ENCODE peak calls at places on chromosomes 3 and 15, in seven cellular contexts. One of them, this sample, is unnamed.

GRCh38 chr15:64701051-64701450 is 74.3 kb downstream of the RBPMS2 start:
- DNase-seq in AG10803: no peak
- DNase-seq in activated CD4-positive, alpha-beta T cell treated with anti-CD3 and anti-CD28 coated beads for 36 hours: no peak
- DNase-seq in stimulated activated CD4-positive, alpha-beta T cell treated with anti-CD3 and anti-CD28 coated beads, Interleukin-2, amount 100 ng/mL, for 48 hours: no peak
- DNase-seq in activated T-cell treated with anti-CD3 and anti-CD28 coated beads for 1 hour: no peak
- DNase-seq in nephron progenitor cell: no peak
- DNase-seq in amygdala: no peak
- DNase-seq in this sample: no peak

GRCh38 chr3:125107384-125107783 is 51.6 kb upstream of the HEG1 start:
- DNase-seq in activated T-cell treated with anti-CD3 and anti-CD28 coated beads for 1 hour: no peak
- DNase-seq in stimulated activated CD4-positive, alpha-beta T cell treated with anti-CD3 and anti-CD28 coated beads, Interleukin-2, amount 100 ng/mL, for 48 hours: no peak
- DNase-seq in AG10803: no peak
- DNase-seq in nephron progenitor cell: no peak
- DNase-seq in activated CD4-positive, alpha-beta T cell treated with anti-CD3 and anti-CD28 coated beads for 36 hours: no peak
- DNase-seq in amygdala: no peak
- DNase-seq in this sample: no peak

GRCh38 chr15:74616020-74616939 is 644 bp downstream of the CLK3 start:
- DNase-seq in AG10803: peak
- DNase-seq in activated T-cell treated with anti-CD3 and anti-CD28 coated beads for 1 hour: peak
- DNase-seq in activated CD4-positive, alpha-beta T cell treated with anti-CD3 and anti-CD28 coated beads for 36 hours: peak
- DNase-seq in stimulated activated CD4-positive, alpha-beta T cell treated with anti-CD3 and anti-CD28 coated beads, Interleukin-2, amount 100 ng/mL, for 48 hours: peak
- DNase-seq in nephron progenitor cell: no peak
- DNase-seq in amygdala: no peak
- DNase-seq in this sample: peak

GRCh38 chr3:113183748-113184661 is 27.4 kb upstream of the BOC start:
- DNase-seq in nephron progenitor cell: no peak
- DNase-seq in stimulated activated CD4-positive, alpha-beta T cell treated with anti-CD3 and anti-CD28 coated beads, Interleukin-2, amount 100 ng/mL, for 48 hours: no peak
- DNase-seq in amygdala: no peak
- DNase-seq in AG10803: no peak
- DNase-seq in activated T-cell treated with anti-CD3 and anti-CD28 coated beads for 1 hour: no peak
- DNase-seq in activated CD4-positive, alpha-beta T cell treated with anti-CD3 and anti-CD28 coated beads for 36 hours: no peak
- DNase-seq in this sample: no peak

GRCh38 chr3:185711255-185711870 is 113.5 kb downstream of the IGF2BP2 start:
- DNase-seq in activated CD4-positive, alpha-beta T cell treated with anti-CD3 and anti-CD28 coated beads for 36 hours: no peak
- DNase-seq in AG10803: peak
- DNase-seq in activated T-cell treated with anti-CD3 and anti-CD28 coated beads for 1 hour: no peak
- DNase-seq in amygdala: no peak
- DNase-seq in nephron progenitor cell: no peak
- DNase-seq in stimulated activated CD4-positive, alpha-beta T cell treated with anti-CD3 and anti-CD28 coated beads, Interleukin-2, amount 100 ng/mL, for 48 hours: no peak
- DNase-seq in this sample: no peak

GRCh38 chr3:3801510-3801841 is 2.2 kb downstream of the LRRN1 start:
- DNase-seq in amygdala: no peak
- DNase-seq in activated CD4-positive, alpha-beta T cell treated with anti-CD3 and anti-CD28 coated beads for 36 hours: no peak
- DNase-seq in activated T-cell treated with anti-CD3 and anti-CD28 coated beads for 1 hour: no peak
- DNase-seq in nephron progenitor cell: no peak
- DNase-seq in AG10803: no peak
- DNase-seq in stimulated activated CD4-positive, alpha-beta T cell treated with anti-CD3 and anti-CD28 coated beads, Interleukin-2, amount 100 ng/mL, for 48 hours: no peak
- DNase-seq in this sample: peak

GRCh38 chr3:190384241-190384863 is 3.6 kb upstream of the CLDN16 start:
- DNase-seq in AG10803: peak
- DNase-seq in activated T-cell treated with anti-CD3 and anti-CD28 coated beads for 1 hour: no peak
- DNase-seq in nephron progenitor cell: no peak
- DNase-seq in amygdala: no peak
- DNase-seq in stimulated activated CD4-positive, alpha-beta T cell treated with anti-CD3 and anti-CD28 coated beads, Interleukin-2, amount 100 ng/mL, for 48 hours: no peak
- DNase-seq in activated CD4-positive, alpha-beta T cell treated with anti-CD3 and anti-CD28 coated beads for 36 hours: peak
- DNase-seq in this sample: peak

GRCh38 chr15:48084759-48085420 is 35.9 kb upstream of the SLC24A5 start:
- DNase-seq in stimulated activated CD4-positive, alpha-beta T cell treated with anti-CD3 and anti-CD28 coated beads, Interleukin-2, amount 100 ng/mL, for 48 hours: no peak
- DNase-seq in AG10803: no peak
- DNase-seq in activated CD4-positive, alpha-beta T cell treated with anti-CD3 and anti-CD28 coated beads for 36 hours: peak
- DNase-seq in amygdala: no peak
- DNase-seq in activated T-cell treated with anti-CD3 and anti-CD28 coated beads for 1 hour: no peak
- DNase-seq in nephron progenitor cell: peak
- DNase-seq in this sample: peak

GRCh38 chr3:32391643-32392529 is at the start of gene CMTM7:
- DNase-seq in AG10803: peak
- DNase-seq in stimulated activated CD4-positive, alpha-beta T cell treated with anti-CD3 and anti-CD28 coated beads, Interleukin-2, amount 100 ng/mL, for 48 hours: peak
- DNase-seq in activated T-cell treated with anti-CD3 and anti-CD28 coated beads for 1 hour: peak
- DNase-seq in amygdala: no peak
- DNase-seq in activated CD4-positive, alpha-beta T cell treated with anti-CD3 and anti-CD28 coated beads for 36 hours: peak
- DNase-seq in nephron progenitor cell: peak
- DNase-seq in this sample: peak

GRCh38 chr3:187290561-187290960 is 976 bp downstream of the MASP1 start:
- DNase-seq in activated CD4-positive, alpha-beta T cell treated with anti-CD3 and anti-CD28 coated beads for 36 hours: no peak
- DNase-seq in stimulated activated CD4-positive, alpha-beta T cell treated with anti-CD3 and anti-CD28 coated beads, Interleukin-2, amount 100 ng/mL, for 48 hours: no peak
- DNase-seq in AG10803: peak
- DNase-seq in activated T-cell treated with anti-CD3 and anti-CD28 coated beads for 1 hour: no peak
- DNase-seq in amygdala: no peak
- DNase-seq in nephron progenitor cell: no peak
- DNase-seq in this sample: no peak

GRCh38 chr3:123843668-123844067 is 40.5 kb downstream of the MYLK start:
- DNase-seq in AG10803: peak
- DNase-seq in amygdala: no peak
- DNase-seq in activated T-cell treated with anti-CD3 and anti-CD28 coated beads for 1 hour: no peak
- DNase-seq in stimulated activated CD4-positive, alpha-beta T cell treated with anti-CD3 and anti-CD28 coated beads, Interleukin-2, amount 100 ng/mL, for 48 hours: no peak
- DNase-seq in activated CD4-positive, alpha-beta T cell treated with anti-CD3 and anti-CD28 coated beads for 36 hours: no peak
- DNase-seq in nephron progenitor cell: no peak
- DNase-seq in this sample: peak

GRCh38 chr3:20574746-20575145 is 388.7 kb upstream of the SGO1 start:
- DNase-seq in stimulated activated CD4-positive, alpha-beta T cell treated with anti-CD3 and anti-CD28 coated beads, Interleukin-2, amount 100 ng/mL, for 48 hours: no peak
- DNase-seq in amygdala: no peak
- DNase-seq in activated CD4-positive, alpha-beta T cell treated with anti-CD3 and anti-CD28 coated beads for 36 hours: no peak
- DNase-seq in nephron progenitor cell: no peak
- DNase-seq in AG10803: peak
- DNase-seq in activated T-cell treated with anti-CD3 and anti-CD28 coated beads for 1 hour: no peak
- DNase-seq in this sample: no peak

GRCh38 chr3:171748341-171748918 is 61.9 kb downstream of the PLD1 start:
- DNase-seq in stimulated activated CD4-positive, alpha-beta T cell treated with anti-CD3 and anti-CD28 coated beads, Interleukin-2, amount 100 ng/mL, for 48 hours: no peak
- DNase-seq in nephron progenitor cell: no peak
- DNase-seq in activated T-cell treated with anti-CD3 and anti-CD28 coated beads for 1 hour: no peak
- DNase-seq in AG10803: peak
- DNase-seq in amygdala: no peak
- DNase-seq in activated CD4-positive, alpha-beta T cell treated with anti-CD3 and anti-CD28 coated beads for 36 hours: no peak
- DNase-seq in this sample: no peak

GRCh38 chr3:53045107-53045783 is 628 bp downstream of the SFMBT1 start:
- DNase-seq in activated T-cell treated with anti-CD3 and anti-CD28 coated beads for 1 hour: peak
- DNase-seq in nephron progenitor cell: peak
- DNase-seq in AG10803: peak
- DNase-seq in stimulated activated CD4-positive, alpha-beta T cell treated with anti-CD3 and anti-CD28 coated beads, Interleukin-2, amount 100 ng/mL, for 48 hours: peak
- DNase-seq in amygdala: peak
- DNase-seq in activated CD4-positive, alpha-beta T cell treated with anti-CD3 and anti-CD28 coated beads for 36 hours: peak
- DNase-seq in this sample: peak

GRCh38 chr3:118972974-118973373 is 61.7 kb downstream of the IGSF11 start:
- DNase-seq in amygdala: peak
- DNase-seq in stimulated activated CD4-positive, alpha-beta T cell treated with anti-CD3 and anti-CD28 coated beads, Interleukin-2, amount 100 ng/mL, for 48 hours: no peak
- DNase-seq in activated CD4-positive, alpha-beta T cell treated with anti-CD3 and anti-CD28 coated beads for 36 hours: no peak
- DNase-seq in AG10803: no peak
- DNase-seq in nephron progenitor cell: no peak
- DNase-seq in activated T-cell treated with anti-CD3 and anti-CD28 coated beads for 1 hour: no peak
- DNase-seq in this sample: no peak

GRCh38 chr15:63405159-63405558 is 23.5 kb upstream of the CA12 start:
- DNase-seq in nephron progenitor cell: no peak
- DNase-seq in activated CD4-positive, alpha-beta T cell treated with anti-CD3 and anti-CD28 coated beads for 36 hours: no peak
- DNase-seq in stimulated activated CD4-positive, alpha-beta T cell treated with anti-CD3 and anti-CD28 coated beads, Interleukin-2, amount 100 ng/mL, for 48 hours: no peak
- DNase-seq in AG10803: no peak
- DNase-seq in activated T-cell treated with anti-CD3 and anti-CD28 coated beads for 1 hour: no peak
- DNase-seq in amygdala: no peak
- DNase-seq in this sample: no peak

GRCh38 chr15:72285927-72286516 is 13.7 kb upstream of the PARP6 start:
- DNase-seq in activated T-cell treated with anti-CD3 and anti-CD28 coated beads for 1 hour: peak
- DNase-seq in stimulated activated CD4-positive, alpha-beta T cell treated with anti-CD3 and anti-CD28 coated beads, Interleukin-2, amount 100 ng/mL, for 48 hours: peak
- DNase-seq in activated CD4-positive, alpha-beta T cell treated with anti-CD3 and anti-CD28 coated beads for 36 hours: peak
- DNase-seq in nephron progenitor cell: peak
- DNase-seq in amygdala: no peak
- DNase-seq in AG10803: peak
- DNase-seq in this sample: peak

GRCh38 chr3:186406669-186407635 is 44.9 kb upstream of the DGKG start:
- DNase-seq in activated CD4-positive, alpha-beta T cell treated with anti-CD3 and anti-CD28 coated beads for 36 hours: no peak
- DNase-seq in AG10803: no peak
- DNase-seq in activated T-cell treated with anti-CD3 and anti-CD28 coated beads for 1 hour: no peak
- DNase-seq in amygdala: no peak
- DNase-seq in nephron progenitor cell: no peak
- DNase-seq in stimulated activated CD4-positive, alpha-beta T cell treated with anti-CD3 and anti-CD28 coated beads, Interleukin-2, amount 100 ng/mL, for 48 hours: no peak
- DNase-seq in this sample: no peak

GRCh38 chr15:37995461-37996347 is 61.3 kb downstream of the TMCO5A start:
- DNase-seq in activated T-cell treated with anti-CD3 and anti-CD28 coated beads for 1 hour: no peak
- DNase-seq in AG10803: peak
- DNase-seq in stimulated activated CD4-positive, alpha-beta T cell treated with anti-CD3 and anti-CD28 coated beads, Interleukin-2, amount 100 ng/mL, for 48 hours: no peak
- DNase-seq in activated CD4-positive, alpha-beta T cell treated with anti-CD3 and anti-CD28 coated beads for 36 hours: peak
- DNase-seq in nephron progenitor cell: peak
- DNase-seq in amygdala: no peak
- DNase-seq in this sample: peak

GRCh38 chr3:67018789-67019525 is 20.9 kb downstream of the KBTBD8 start:
- DNase-seq in activated T-cell treated with anti-CD3 and anti-CD28 coated beads for 1 hour: no peak
- DNase-seq in activated CD4-positive, alpha-beta T cell treated with anti-CD3 and anti-CD28 coated beads for 36 hours: no peak
- DNase-seq in AG10803: peak
- DNase-seq in amygdala: no peak
- DNase-seq in stimulated activated CD4-positive, alpha-beta T cell treated with anti-CD3 and anti-CD28 coated beads, Interleukin-2, amount 100 ng/mL, for 48 hours: no peak
- DNase-seq in nephron progenitor cell: no peak
- DNase-seq in this sample: no peak

GRCh38 chr15:29156521-29156920 is 113.1 kb downstream of the NSMCE3 start:
- DNase-seq in stimulated activated CD4-positive, alpha-beta T cell treated with anti-CD3 and anti-CD28 coated beads, Interleukin-2, amount 100 ng/mL, for 48 hours: no peak
- DNase-seq in activated CD4-positive, alpha-beta T cell treated with anti-CD3 and anti-CD28 coated beads for 36 hours: no peak
- DNase-seq in amygdala: no peak
- DNase-seq in nephron progenitor cell: no peak
- DNase-seq in activated T-cell treated with anti-CD3 and anti-CD28 coated beads for 1 hour: no peak
- DNase-seq in AG10803: no peak
- DNase-seq in this sample: no peak

GRCh38 chr3:186990878-186991308 is 60.6 kb downstream of the ST6GAL1 start:
- DNase-seq in AG10803: no peak
- DNase-seq in activated T-cell treated with anti-CD3 and anti-CD28 coated beads for 1 hour: no peak
- DNase-seq in nephron progenitor cell: no peak
- DNase-seq in activated CD4-positive, alpha-beta T cell treated with anti-CD3 and anti-CD28 coated beads for 36 hours: no peak
- DNase-seq in amygdala: no peak
- DNase-seq in stimulated activated CD4-positive, alpha-beta T cell treated with anti-CD3 and anti-CD28 coated beads, Interleukin-2, amount 100 ng/mL, for 48 hours: no peak
- DNase-seq in this sample: no peak

GRCh38 chr3:28053759-28054158 is 187.7 kb upstream of the CMC1 start:
- DNase-seq in nephron progenitor cell: no peak
- DNase-seq in stimulated activated CD4-positive, alpha-beta T cell treated with anti-CD3 and anti-CD28 coated beads, Interleukin-2, amount 100 ng/mL, for 48 hours: peak
- DNase-seq in activated T-cell treated with anti-CD3 and anti-CD28 coated beads for 1 hour: no peak
- DNase-seq in AG10803: peak
- DNase-seq in amygdala: no peak
- DNase-seq in activated CD4-positive, alpha-beta T cell treated with anti-CD3 and anti-CD28 coated beads for 36 hours: peak
- DNase-seq in this sample: no peak

GRCh38 chr3:56782900-56783299 is 18.8 kb downstream of the ARHGEF3 start:
- DNase-seq in AG10803: no peak
- DNase-seq in nephron progenitor cell: no peak
- DNase-seq in activated CD4-positive, alpha-beta T cell treated with anti-CD3 and anti-CD28 coated beads for 36 hours: no peak
- DNase-seq in stimulated activated CD4-positive, alpha-beta T cell treated with anti-CD3 and anti-CD28 coated beads, Interleukin-2, amount 100 ng/mL, for 48 hours: no peak
- DNase-seq in amygdala: no peak
- DNase-seq in activated T-cell treated with anti-CD3 and anti-CD28 coated beads for 1 hour: no peak
- DNase-seq in this sample: no peak

GRCh38 chr3:57972421-57973111 is 35.7 kb upstream of the FLNB start:
- DNase-seq in activated CD4-positive, alpha-beta T cell treated with anti-CD3 and anti-CD28 coated beads for 36 hours: no peak
- DNase-seq in activated T-cell treated with anti-CD3 and anti-CD28 coated beads for 1 hour: no peak
- DNase-seq in amygdala: no peak
- DNase-seq in stimulated activated CD4-positive, alpha-beta T cell treated with anti-CD3 and anti-CD28 coated beads, Interleukin-2, amount 100 ng/mL, for 48 hours: no peak
- DNase-seq in AG10803: no peak
- DNase-seq in nephron progenitor cell: no peak
- DNase-seq in this sample: no peak

GRCh38 chr3:42544492-42545283 is 37.1 kb downstream of the SEC22C start:
- DNase-seq in nephron progenitor cell: no peak
- DNase-seq in activated T-cell treated with anti-CD3 and anti-CD28 coated beads for 1 hour: no peak
- DNase-seq in AG10803: no peak
- DNase-seq in amygdala: no peak
- DNase-seq in activated CD4-positive, alpha-beta T cell treated with anti-CD3 and anti-CD28 coated beads for 36 hours: no peak
- DNase-seq in stimulated activated CD4-positive, alpha-beta T cell treated with anti-CD3 and anti-CD28 coated beads, Interleukin-2, amount 100 ng/mL, for 48 hours: no peak
- DNase-seq in this sample: no peak

GRCh38 chr3:126132751-126133511 is 47.5 kb downstream of the ALDH1L1 start:
- DNase-seq in amygdala: no peak
- DNase-seq in AG10803: no peak
- DNase-seq in nephron progenitor cell: peak
- DNase-seq in stimulated activated CD4-positive, alpha-beta T cell treated with anti-CD3 and anti-CD28 coated beads, Interleukin-2, amount 100 ng/mL, for 48 hours: no peak
- DNase-seq in activated T-cell treated with anti-CD3 and anti-CD28 coated beads for 1 hour: no peak
- DNase-seq in activated CD4-positive, alpha-beta T cell treated with anti-CD3 and anti-CD28 coated beads for 36 hours: no peak
- DNase-seq in this sample: peak

GRCh38 chr3:38738630-38739395 is 77.2 kb downstream of the SCN10A start:
- DNase-seq in activated T-cell treated with anti-CD3 and anti-CD28 coated beads for 1 hour: no peak
- DNase-seq in activated CD4-positive, alpha-beta T cell treated with anti-CD3 and anti-CD28 coated beads for 36 hours: peak
- DNase-seq in nephron progenitor cell: peak
- DNase-seq in stimulated activated CD4-positive, alpha-beta T cell treated with anti-CD3 and anti-CD28 coated beads, Interleukin-2, amount 100 ng/mL, for 48 hours: peak
- DNase-seq in AG10803: peak
- DNase-seq in amygdala: no peak
- DNase-seq in this sample: peak

GRCh38 chr15:64507293-64507802 is 47.0 kb downstream of the ZNF609 start:
- DNase-seq in nephron progenitor cell: peak
- DNase-seq in activated T-cell treated with anti-CD3 and anti-CD28 coated beads for 1 hour: peak
- DNase-seq in activated CD4-positive, alpha-beta T cell treated with anti-CD3 and anti-CD28 coated beads for 36 hours: peak
- DNase-seq in AG10803: peak
- DNase-seq in amygdala: no peak
- DNase-seq in stimulated activated CD4-positive, alpha-beta T cell treated with anti-CD3 and anti-CD28 coated beads, Interleukin-2, amount 100 ng/mL, for 48 hours: peak
- DNase-seq in this sample: no peak

GRCh38 chr3:63986147-63986546 is 37.1 kb downstream of the PSMD6 start:
- DNase-seq in amygdala: no peak
- DNase-seq in stimulated activated CD4-positive, alpha-beta T cell treated with anti-CD3 and anti-CD28 coated beads, Interleukin-2, amount 100 ng/mL, for 48 hours: no peak
- DNase-seq in activated CD4-positive, alpha-beta T cell treated with anti-CD3 and anti-CD28 coated beads for 36 hours: no peak
- DNase-seq in AG10803: no peak
- DNase-seq in activated T-cell treated with anti-CD3 and anti-CD28 coated beads for 1 hour: no peak
- DNase-seq in nephron progenitor cell: peak
- DNase-seq in this sample: no peak